ENCODE peak calls at places on chromosomes 2 and 18, in five cellular contexts. N, J, W, H and A are unnamed samples.

GRCh38 chr2:162067596-162067995 is 6.4 kb downstream of the DPP4 start:
- DNase-seq in N (no peak), J (no peak), W (no peak), H (no peak), A (no peak)

GRCh38 chr2:27095745-27096651 is 9.4 kb downstream of the KHK start:
- DNase-seq in N (peak), J (peak), W (peak), H (peak), A (peak)

GRCh38 chr2:676647-677055 is 555 bp downstream of the TMEM18 start:
- DNase-seq in N (peak), J (peak), W (peak), H (peak), A (peak)

GRCh38 chr18:24273596-24273995 is 124.0 kb downstream of the OSBPL1A start:
- DNase-seq in N (no peak), J (no peak), W (peak), H (peak), A (no peak)

GRCh38 chr2:240960963-240961876 is 37.2 kb upstream of the SNED1 start:
- DNase-seq in N (no peak), J (no peak), W (no peak), H (peak), A (no peak)

GRCh38 chr2:108023776-108024175 is 37.5 kb downstream of the SLC5A7 start:
- DNase-seq in N (no peak), J (no peak), W (no peak), H (no peak), A (no peak)

GRCh38 chr18:6781846-6782245 is 52.3 kb downstream of the ARHGAP28 start:
- DNase-seq in N (peak), J (no peak), W (peak), H (no peak), A (no peak)

GRCh38 chr2:227407601-227408089 is 19.9 kb upstream of the SCYGR1 start:
- DNase-seq in N (peak), J (no peak), W (no peak), H (peak), A (no peak)

GRCh38 chr2:187210726-187211125 is 237.3 kb downstream of the CALCRL start:
- DNase-seq in N (no peak), J (no peak), W (no peak), H (no peak), A (no peak)

GRCh38 chr2:46013726-46014125 is 283.5 kb upstream of the EPAS1 start:
- DNase-seq in N (no peak), J (no peak), W (no peak), H (no peak), A (no peak)

GRCh38 chr2:16671760-16672159 is 6.1 kb upstream of the CYRIA start:
- DNase-seq in N (no peak), J (no peak), W (no peak), H (no peak), A (no peak)

GRCh38 chr2:36486546-36487044 is 111.4 kb downstream of the FEZ2 start:
- DNase-seq in N (no peak), J (no peak), W (peak), H (no peak), A (no peak)

GRCh38 chr2:169069341-169069740 is at the start of gene DHRS9:
- DNase-seq in N (no peak), J (no peak), W (peak), H (peak), A (no peak)

GRCh38 chr2:55054476-55054875 is 4.2 kb upstream of the RTN4 start:
- DNase-seq in N (no peak), J (no peak), W (no peak), H (no peak), A (no peak)

GRCh38 chr2:123715467-123715982 is 309.6 kb upstream of the CNTNAP5 start:
- DNase-seq in N (no peak), J (no peak), W (no peak), H (no peak), A (no peak)

GRCh38 chr2:143936758-143937562 is 583.0 kb downstream of the ZEB2 start:
- DNase-seq in N (peak), J (peak), W (no peak), H (peak), A (peak)

GRCh38 chr2:80126596-80127189 is 177.9 kb downstream of the LRRTM1 start:
- DNase-seq in N (no peak), J (no peak), W (no peak), H (no peak), A (no peak)

GRCh38 chr2:233413529-233414272 is 59.4 kb downstream of the DGKD start:
- DNase-seq in N (peak), J (no peak), W (peak), H (peak), A (no peak)

GRCh38 chr2:232576995-232577394 is 26.5 kb downstream of the EIF4E2 start:
- DNase-seq in N (no peak), J (no peak), W (no peak), H (no peak), A (no peak)

GRCh38 chr2:150476213-150476740 is 11.2 kb downstream of the RND3 start:
- DNase-seq in N (no peak), J (no peak), W (no peak), H (no peak), A (no peak)

GRCh38 chr2:172282944-172283343 is 144.4 kb upstream of the ITGA6 start:
- DNase-seq in N (no peak), J (no peak), W (peak), H (peak), A (no peak)

GRCh38 chr18:47838396-47838795 is 92.1 kb downstream of the SMAD2 start:
- DNase-seq in N (no peak), J (no peak), W (no peak), H (no peak), A (no peak)

GRCh38 chr2:15127251-15127650 is 433.9 kb downstream of the NBAS start:
- DNase-seq in N (no peak), J (no peak), W (no peak), H (no peak), A (no peak)

GRCh38 chr2:29270606-29271005 is 155.4 kb downstream of the CLIP4 start:
- DNase-seq in N (no peak), J (no peak), W (no peak), H (no peak), A (no peak)

GRCh38 chr2:203797363-203798111 is 70.0 kb upstream of the CTLA4 start:
- DNase-seq in N (no peak), J (no peak), W (no peak), H (no peak), A (no peak)

GRCh38 chr2:15449542-15450236 is 111.4 kb downstream of the NBAS start:
- DNase-seq in N (no peak), J (no peak), W (no peak), H (peak), A (no peak)

GRCh38 chr18:47075098-47075883 is 39.9 kb upstream of the ELOA2 start:
- DNase-seq in N (no peak), J (no peak), W (peak), H (no peak), A (no peak)

GRCh38 chr2:140128909-140129308 is 1348.7 kb upstream of the NXPH2 start:
- DNase-seq in N (no peak), J (no peak), W (no peak), H (no peak), A (no peak)

GRCh38 chr2:83471708-83472107 is 987.4 kb downstream of the SUCLG1 start:
- DNase-seq in N (no peak), J (no peak), W (no peak), H (no peak), A (no peak)

GRCh38 chr2:150653351-150653750 is 165.9 kb upstream of the RND3 start:
- DNase-seq in N (no peak), J (no peak), W (no peak), H (no peak), A (no peak)

GRCh38 chr2:43387092-43388062 is 161.0 kb upstream of the ZFP36L2 start:
- DNase-seq in N (no peak), J (no peak), W (no peak), H (no peak), A (peak)

GRCh38 chr2:203871371-203871983 is 3.9 kb downstream of the CTLA4 start:
- DNase-seq in N (no peak), J (no peak), W (no peak), H (no peak), A (peak)

GRCh38 chr2:8574196-8575010 is 107.5 kb upstream of the ID2 start:
- DNase-seq in N (no peak), J (no peak), W (peak), H (peak), A (peak)

GRCh38 chr2:8573942-8574195 is 108.0 kb upstream of the ID2 start:
- DNase-seq in N (no peak), J (no peak), W (no peak), H (no peak), A (no peak)

GRCh38 chr2:8576525-8577157 is 105.2 kb upstream of the ID2 start:
- DNase-seq in N (peak), J (no peak), W (no peak), H (peak), A (no peak)

GRCh38 chr2:8575810-8576423 is 105.9 kb upstream of the ID2 start:
- DNase-seq in N (no peak), J (no peak), W (no peak), H (no peak), A (no peak)

DNA sequence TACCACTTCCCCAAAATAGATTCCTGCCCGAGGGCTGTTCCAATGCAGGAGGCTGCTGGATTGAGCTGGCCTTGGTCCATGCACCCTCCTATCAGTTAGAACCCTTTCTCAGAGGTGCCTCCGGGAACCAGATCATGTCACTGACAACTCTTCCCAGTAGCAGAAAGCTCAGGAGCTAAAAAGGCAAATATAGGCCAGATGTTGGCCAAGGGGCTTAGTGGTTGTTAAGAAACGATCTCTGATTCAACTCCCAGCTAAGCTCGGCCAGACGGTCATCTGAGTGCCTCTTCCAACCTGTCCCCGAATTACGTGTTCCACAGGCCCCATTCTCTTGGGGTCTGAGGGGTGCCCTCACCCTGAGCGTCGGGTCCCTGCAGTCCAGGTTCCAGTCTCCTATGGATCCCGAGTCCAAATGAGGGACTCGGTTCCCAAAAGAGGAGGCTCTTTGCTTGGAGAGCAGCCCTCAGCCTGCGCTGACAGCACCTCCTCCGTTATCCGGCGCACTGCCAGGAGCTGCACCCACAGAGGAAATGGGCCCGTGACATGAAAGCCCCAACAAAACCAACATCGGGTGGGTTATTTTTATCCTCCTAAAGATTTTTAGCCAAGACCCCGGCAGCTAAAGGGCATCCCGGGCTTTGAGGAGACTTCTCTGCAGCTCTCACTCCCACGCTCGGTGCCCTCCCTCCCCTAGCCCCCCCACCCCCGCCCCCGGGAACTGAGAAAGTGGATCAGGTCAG is 106.7 kb upstream of the ID2 start:
- DNase-seq in N (no peak), J (no peak), W (no peak), H (peak), A (no peak)
- TF ChIP-seq POLR2A in N (no peak), J (no peak), W (no peak), H (no peak), A (no peak)

DNA sequence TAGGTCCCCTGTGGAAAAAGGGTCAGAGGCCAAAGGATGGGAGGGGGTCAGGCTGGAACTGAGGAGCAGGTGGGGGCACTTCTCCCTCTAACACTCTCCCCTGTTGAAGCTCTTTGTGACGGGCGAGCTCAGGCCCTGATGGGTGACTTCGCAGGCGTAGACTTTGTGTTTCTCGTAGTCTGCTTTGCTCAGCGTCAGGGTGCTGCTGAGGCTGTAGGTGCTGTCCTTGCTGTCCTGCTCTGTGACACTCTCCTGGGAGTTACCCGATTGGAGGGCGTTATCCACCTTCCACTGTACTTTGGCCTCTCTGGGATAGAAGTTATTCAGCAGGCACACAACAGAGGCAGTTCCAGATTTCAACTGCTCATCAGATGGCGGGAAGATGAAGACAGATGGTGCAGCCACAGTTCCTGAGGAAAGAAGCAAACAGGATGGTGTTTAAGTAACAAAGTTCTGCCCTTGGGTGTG is 165.8 kb downstream of the RPIA start:
- DNase-seq in N (no peak), J (no peak), W (no peak), H (no peak), A (no peak)
- TF ChIP-seq POLR2A in N (no peak), J (no peak), W (no peak), H (no peak), A (peak)

DNA sequence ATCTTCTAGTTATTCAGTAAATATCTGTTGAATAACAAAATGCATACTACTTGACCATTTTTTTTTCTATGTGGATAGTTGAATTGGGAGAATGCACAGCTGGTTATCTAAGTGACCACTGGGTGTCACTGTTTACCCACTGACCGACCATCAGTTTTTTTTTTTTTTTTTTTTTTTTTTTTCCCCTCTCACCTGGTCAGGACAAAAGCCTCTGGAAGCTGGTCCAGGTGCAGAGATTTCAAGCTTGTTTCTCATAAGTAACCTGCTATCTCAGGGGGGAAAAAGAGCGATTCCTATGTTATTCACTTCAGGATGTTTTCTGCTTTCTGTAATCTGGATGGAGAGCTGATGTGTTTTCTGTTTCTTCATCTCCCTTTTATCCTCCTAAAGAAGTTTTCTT is 256.0 kb downstream of the DCDC2C start:
- DNase-seq in N (no peak), J (no peak), W (peak), H (peak), A (no peak)
- TF ChIP-seq POLR2A in N (no peak), J (no peak), W (no peak), H (no peak), A (no peak)

DNA sequence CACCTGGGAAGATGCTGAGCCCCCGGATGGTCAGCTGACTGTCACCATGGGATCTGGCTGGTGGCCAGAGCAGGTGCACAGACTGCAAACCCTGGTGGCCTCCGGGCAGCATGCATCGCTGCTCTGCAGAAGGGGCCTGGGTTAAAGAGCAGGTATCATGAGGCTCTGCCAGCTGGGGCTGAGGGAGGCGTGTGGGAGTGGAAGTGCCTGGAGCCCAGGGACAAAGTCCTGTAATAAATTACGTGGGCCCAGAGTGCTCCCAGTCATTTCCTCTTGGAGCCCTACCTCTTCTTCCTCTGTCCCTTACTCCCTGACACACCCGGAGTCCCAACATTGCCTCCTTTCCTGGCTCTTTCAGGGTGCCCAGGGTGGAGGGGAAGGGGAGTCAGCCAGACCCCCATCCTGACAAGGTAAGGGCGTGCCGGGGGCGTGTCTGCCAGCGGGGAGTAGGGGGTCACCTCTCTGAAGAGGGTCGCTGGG is at the start of gene MYO7B:
- DNase-seq in N (no peak), J (peak), W (no peak), H (no peak), A (no peak)
- TF ChIP-seq POLR2A in N (no peak), J (no peak), W (no peak), H (no peak), A (no peak)

GRCh38 chr18:26052497-26052896 is 37.9 kb downstream of the SS18 start:
- DNase-seq in N (no peak), J (no peak), W (no peak), H (no peak), A (no peak)
- TF ChIP-seq POLR2A in N (no peak), J (no peak), W (no peak), H (no peak), A (no peak)

DNA sequence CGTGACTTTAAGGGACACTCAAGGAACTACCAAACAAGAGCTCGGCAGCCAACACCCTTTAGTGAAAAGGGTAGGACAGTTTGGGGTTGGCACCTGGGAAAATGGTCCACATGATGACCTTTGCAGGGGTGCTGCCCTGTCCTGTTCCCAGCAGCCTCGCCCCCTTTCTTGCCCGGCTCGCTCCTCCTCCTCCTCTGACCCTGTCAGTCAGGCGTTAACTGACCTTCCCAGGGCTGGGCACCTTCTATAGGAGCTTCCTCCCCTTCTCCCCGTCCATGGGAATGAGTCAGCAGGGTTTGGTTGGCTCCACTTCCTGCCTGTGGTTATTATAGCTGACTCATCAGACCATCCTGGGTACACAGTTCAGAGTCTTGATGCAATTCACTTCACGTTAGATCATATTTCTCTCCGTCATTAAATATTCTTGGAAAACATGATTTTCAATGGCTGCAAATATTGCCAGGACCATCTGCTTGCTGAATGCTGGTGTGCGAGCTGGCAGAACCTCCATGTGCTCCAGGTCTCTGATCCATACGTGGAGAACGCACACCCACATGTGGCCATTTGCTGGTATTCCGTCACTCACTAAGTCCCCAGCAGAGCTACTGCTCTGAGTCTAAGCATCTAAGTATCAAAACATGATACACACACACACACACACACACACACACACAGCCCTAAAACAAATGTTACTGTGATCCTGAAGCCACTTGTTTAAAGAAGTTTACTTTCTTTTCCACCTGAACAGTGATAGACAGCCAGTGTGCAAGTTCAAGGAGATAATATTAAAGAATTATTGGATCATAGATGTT is 185.0 kb downstream of the ANAPC1 start:
- DNase-seq in N (peak), J (no peak), W (peak), H (peak), A (no peak)
- TF ChIP-seq POLR2A in N (no peak), J (no peak), W (no peak), H (no peak), A (no peak)

DNA sequence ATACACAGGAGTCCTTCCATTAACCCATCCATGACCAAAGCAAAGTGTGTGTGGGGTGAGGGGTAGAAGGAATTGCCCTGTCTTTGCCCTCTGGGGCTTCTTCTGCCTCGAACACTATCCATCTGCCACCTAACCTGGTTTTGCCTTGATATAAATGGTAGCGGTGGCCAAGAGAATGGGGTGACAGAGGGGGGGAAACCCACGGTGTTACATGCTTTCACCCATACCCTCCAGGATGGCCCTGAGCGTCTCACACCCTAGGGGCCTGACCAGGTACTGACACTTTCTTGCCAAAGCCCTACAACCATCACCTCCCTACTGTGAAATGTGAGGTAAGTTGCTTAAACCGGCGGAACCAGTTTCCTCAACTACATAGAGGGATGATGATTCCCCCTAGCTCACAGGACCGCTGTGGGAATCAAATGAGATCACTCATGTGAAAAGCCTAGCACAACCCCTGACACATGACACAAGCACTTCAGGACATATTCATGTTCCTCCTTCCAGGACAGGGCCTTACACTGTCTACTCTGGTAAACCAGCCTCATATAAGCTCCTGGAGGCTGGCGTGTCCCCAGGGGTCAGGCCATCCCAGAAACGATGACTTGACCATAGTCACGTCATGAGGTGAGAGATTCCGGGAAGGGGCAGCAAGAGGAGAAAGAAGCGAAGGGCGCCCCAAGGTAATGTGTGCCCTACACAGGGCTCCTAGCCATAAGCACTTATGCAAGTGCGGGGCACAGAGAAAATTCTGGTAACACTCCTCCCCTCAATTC is 49.7 kb downstream of the C2orf42 start:
- DNase-seq in N (peak), J (peak), W (no peak), H (peak), A (no peak)
- TF ChIP-seq POLR2A in N (peak), J (no peak), W (no peak), H (no peak), A (peak)